ENCODE peak calls at places on chromosomes 2 and 18, in nine cellular contexts. C is neural crest cell; K is nephron progenitor cell; M is heart left ventricle; Q is kidney; W is CD8-positive, alpha-beta T cell; T is WERI-Rb-1; A is fibroblast of lung; F is astrocyte of the spinal cord. E is an unnamed sample.

GRCh38 chr2:43136862-43137261 is 89.5 kb downstream of the ZFP36L2 start:
- DNase-seq in C (no peak), K (no peak), M (peak), Q (peak), W (peak), T (no peak), A (no peak), F (no peak), E (no peak)

GRCh38 chr18:59861009-59861408 is 38.8 kb upstream of the PMAIP1 start:
- DNase-seq in C (no peak), K (no peak), M (no peak), Q (no peak), W (no peak), T (no peak), A (no peak), F (no peak), E (no peak)

GRCh38 chr18:34609991-34610658 is 100.0 kb upstream of the DTNA start:
- DNase-seq in C (no peak), K (no peak), M (no peak), Q (no peak), W (no peak), T (no peak), A (no peak), F (no peak), E (no peak)

GRCh38 chr2:209663149-209663548 is 108.5 kb upstream of the UNC80 start:
- DNase-seq in C (no peak), K (no peak), M (no peak), Q (no peak), W (no peak), T (no peak), A (peak), F (peak), E (no peak)

GRCh38 chr2:239442192-239442591 is 41.4 kb upstream of the HDAC4 start:
- DNase-seq in C (no peak), K (no peak), M (no peak), Q (no peak), W (no peak), T (no peak), A (no peak), F (no peak), E (no peak)

GRCh38 chr18:24560511-24560981 is 100.1 kb downstream of the HRH4 start:
- DNase-seq in C (no peak), K (peak), M (no peak), Q (no peak), W (no peak), T (no peak), A (no peak), F (no peak), E (no peak)

GRCh38 chr2:12120281-12121150 is 374.1 kb downstream of the LPIN1 start:
- DNase-seq in C (no peak), K (no peak), M (no peak), Q (no peak), W (no peak), T (no peak), A (peak), F (peak), E (no peak)

GRCh38 chr2:27442282-27442980 is at the start of gene KRTCAP3:
- DNase-seq in C (no peak), K (peak), M (no peak), Q (peak), W (peak), T (no peak), A (no peak), F (no peak), E (peak)

GRCh38 chr2:18479901-18480369 is 80.5 kb downstream of the RDH14 start:
- DNase-seq in C (no peak), K (no peak), M (peak), Q (no peak), W (no peak), T (no peak), A (no peak), F (no peak), E (no peak)

GRCh38 chr2:241810304-241811208 is 1.6 kb downstream of the NEU4 start:
- DNase-seq in C (no peak), K (peak), M (peak), Q (peak), W (no peak), T (peak), A (no peak), F (no peak), E (no peak)

GRCh38 chr2:1538663-1539062 is 125.4 kb downstream of the TPO start:
- DNase-seq in C (no peak), K (no peak), M (no peak), Q (peak), W (no peak), T (peak), A (peak), F (peak), E (no peak)

GRCh38 chr2:180905002-180905401 is 75.4 kb upstream of the UBE2E3 start:
- DNase-seq in C (no peak), K (no peak), M (no peak), Q (no peak), W (no peak), T (no peak), A (no peak), F (peak), E (no peak)

GRCh38 chr2:85595378-85596232 is at the start of gene RNF181:
- DNase-seq in C (peak), K (peak), M (peak), Q (peak), W (peak), T (peak), A (peak), F (peak), E (peak)

GRCh38 chr2:231670892-231671616 is 37.3 kb upstream of the PTMA start:
- DNase-seq in C (no peak), K (no peak), M (no peak), Q (peak), W (no peak), T (peak), A (no peak), F (no peak), E (no peak)
- TF ChIP-seq CTCF in C (peak), K (peak), M (peak), Q (no peak), W (peak), T (peak), A (no peak), F (peak), E (no peak)

GRCh38 chr2:31426096-31426495 is 11.6 kb upstream of the XDH start:
- DNase-seq in C (no peak), K (no peak), M (no peak), Q (no peak), W (no peak), T (no peak), A (no peak), F (no peak), E (no peak)

GRCh38 chr2:31429759-31430438 is 15.4 kb upstream of the XDH start:
- DNase-seq in C (no peak), K (no peak), M (no peak), Q (no peak), W (peak), T (no peak), A (no peak), F (peak), E (no peak)

GRCh38 chr2:31429040-31429439 is 14.5 kb upstream of the XDH start:
- DNase-seq in C (no peak), K (no peak), M (no peak), Q (no peak), W (no peak), T (no peak), A (no peak), F (no peak), E (no peak)

GRCh38 chr2:31430439-31431165 is 16.1 kb upstream of the XDH start:
- DNase-seq in C (no peak), K (no peak), M (no peak), Q (no peak), W (no peak), T (no peak), A (no peak), F (no peak), E (no peak)

GRCh38 chr2:31428001-31428418 is 13.5 kb upstream of the XDH start:
- DNase-seq in C (no peak), K (no peak), M (no peak), Q (no peak), W (no peak), T (peak), A (no peak), F (peak), E (no peak)
- TF ChIP-seq CTCF in C (no peak), K (no peak), M (no peak), Q (no peak), W (no peak), T (peak), A (no peak), F (peak), E (no peak)

GRCh38 chr2:137508739-137509384 is 455.4 kb upstream of the HNMT start:
- DNase-seq in C (no peak), K (no peak), M (no peak), Q (no peak), W (no peak), T (peak), A (no peak), F (no peak), E (no peak)

GRCh38 chr2:137507237-137507636 is 457.0 kb upstream of the HNMT start:
- DNase-seq in C (no peak), K (no peak), M (no peak), Q (no peak), W (no peak), T (no peak), A (no peak), F (no peak), E (no peak)

GRCh38 chr2:137511526-137511925 is 452.7 kb upstream of the HNMT start:
- DNase-seq in C (no peak), K (no peak), M (no peak), Q (no peak), W (no peak), T (no peak), A (no peak), F (no peak), E (no peak)
- TF ChIP-seq CTCF in C (no peak), K (no peak), M (no peak), Q (no peak), W (no peak), T (no peak), A (no peak), F (no peak), E (no peak)

DNA sequence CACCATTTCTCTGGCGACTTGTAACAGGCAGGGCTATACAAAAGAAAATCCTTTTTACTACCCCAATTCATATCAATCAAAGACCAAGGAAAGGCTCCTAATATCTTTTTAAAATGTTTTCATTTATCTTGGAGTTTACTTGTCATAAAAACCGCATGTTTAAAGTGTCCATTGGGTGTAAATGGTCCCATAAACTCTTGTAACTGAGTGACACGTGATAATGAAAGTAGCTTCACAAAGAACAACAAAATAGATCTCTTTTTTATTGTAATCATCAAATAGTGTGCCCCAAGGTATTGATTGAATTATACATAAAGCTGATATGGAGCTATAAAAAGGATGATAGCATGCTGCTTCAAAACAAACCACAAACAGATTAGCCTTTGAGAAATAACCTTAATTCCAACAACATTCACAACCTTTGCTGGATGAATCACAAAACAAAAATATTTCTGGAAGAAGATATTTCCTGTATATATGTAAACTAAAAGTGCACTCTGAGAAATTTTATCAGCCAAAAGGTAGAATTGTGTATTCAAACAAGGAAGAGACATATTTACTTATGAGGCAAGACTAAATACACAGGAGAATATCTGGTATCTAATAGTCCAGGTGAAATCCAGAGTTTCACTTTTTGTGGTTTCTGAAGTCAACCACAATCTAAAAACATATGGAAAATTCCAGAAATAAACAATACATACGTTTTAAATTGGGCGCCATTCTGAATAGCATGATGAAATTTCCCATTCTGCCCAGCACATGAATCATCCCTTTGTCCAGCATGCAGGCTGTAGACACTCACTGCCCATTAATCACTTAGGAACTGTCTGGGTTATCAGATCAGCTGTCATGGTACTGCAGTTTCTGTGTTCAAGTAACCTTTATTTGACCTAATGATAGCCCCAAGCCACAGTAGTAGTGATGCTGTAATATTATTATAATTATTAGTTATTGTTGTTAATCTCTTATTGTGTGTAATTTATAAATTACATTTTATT is 237.5 kb downstream of the PIK3C3 start:
- DNase-seq in C (no peak), K (no peak), M (no peak), Q (no peak), W (no peak), T (no peak), A (peak), F (peak), E (no peak)
- TF ChIP-seq CTCF in C (no peak), K (no peak), M (no peak), Q (no peak), W (no peak), T (no peak), A (no peak), F (no peak), E (no peak)

GRCh38 chr2:29041161-29041660 is 33.1 kb downstream of the PCARE start:
- DNase-seq in C (no peak), K (no peak), M (no peak), Q (no peak), W (no peak), T (no peak), A (no peak), F (no peak), E (no peak)

GRCh38 chr2:29050591-29050990 is 23.7 kb downstream of the PCARE start:
- DNase-seq in C (no peak), K (no peak), M (no peak), Q (no peak), W (no peak), T (peak), A (no peak), F (no peak), E (no peak)

GRCh38 chr2:29047083-29047840 is 27.1 kb downstream of the PCARE start:
- DNase-seq in C (no peak), K (no peak), M (no peak), Q (no peak), W (no peak), T (peak), A (no peak), F (no peak), E (no peak)

GRCh38 chr2:29042581-29043075 is 31.7 kb downstream of the PCARE start:
- DNase-seq in C (no peak), K (no peak), M (peak), Q (no peak), W (no peak), T (peak), A (peak), F (peak), E (no peak)

DNA sequence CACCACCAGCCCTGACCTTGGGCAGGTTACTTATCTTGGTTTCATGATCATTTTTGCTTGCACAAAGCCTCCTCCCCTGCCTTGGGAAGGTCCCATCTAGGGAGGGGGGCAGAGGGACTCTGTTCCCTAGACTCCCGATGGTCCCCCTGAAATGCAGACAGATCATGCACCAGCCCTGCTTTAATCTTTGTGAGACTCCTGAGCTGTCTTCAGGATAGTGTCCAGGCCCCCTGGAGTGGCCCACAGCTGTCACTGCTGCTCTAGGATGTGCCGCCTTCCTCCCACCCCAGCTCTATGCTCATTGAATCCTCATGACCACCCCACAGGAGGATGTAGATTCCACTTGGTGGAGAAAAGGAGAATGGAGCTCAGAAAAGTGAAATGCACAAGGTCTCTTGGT is 28.0 kb downstream of the PCARE start:
- DNase-seq in C (no peak), K (no peak), M (no peak), Q (no peak), W (no peak), T (peak), A (no peak), F (no peak), E (no peak)
- TF ChIP-seq CTCF in C (no peak), K (no peak), M (no peak), Q (no peak), W (no peak), T (no peak), A (no peak), F (no peak), E (no peak)